ENCODE peak calls at places on chromosomes 3 and 15, in six cellular contexts. B is GM12878, W is frontal cortex, U is keratinocyte, C is PC-3, R is NAMALWA. A is an unnamed sample.

GRCh38 chr3:194491996-194492395 is 5.2 kb upstream of the ATP13A3 start:
- DNase-seq in B (no peak), W (no peak), U (no peak), C (no peak), R (peak; percentile 20), A (no peak)

GRCh38 chr15:44656913-44657312 is 6.5 kb downstream of the SPG11 start:
- DNase-seq in B (no peak), W (no peak), U (no peak), C (no peak), R (no peak), A (no peak)

GRCh38 chr3:126550488-126551051 is 8.2 kb downstream of the C3orf22 start:
- DNase-seq in B (no peak), W (no peak), U (no peak), C (no peak), R (no peak), A (no peak)

GRCh38 chr3:107542665-107543064 is 19.9 kb downstream of the BBX start:
- DNase-seq in B (no peak), W (no peak), U (no peak), C (no peak), R (no peak), A (no peak)

GRCh38 chr3:179227349-179227748 is 23.6 kb downstream of the KCNMB3 start:
- DNase-seq in B (no peak), W (no peak), U (no peak), C (peak; percentile 66), R (no peak), A (no peak)

GRCh38 chr3:133691410-133692107 is 29.8 kb upstream of the TOPBP1 start:
- DNase-seq in B (no peak), W (no peak), U (no peak), C (peak; percentile 21), R (no peak), A (no peak)

GRCh38 chr3:142239421-142239820 is 14.0 kb upstream of the GK5 start:
- DNase-seq in B (no peak), W (no peak), U (no peak), C (no peak), R (no peak), A (no peak)

GRCh38 chr15:59994855-59995557 is 9.1 kb upstream of the FOXB1 start:
- DNase-seq in B (no peak), W (no peak), U (no peak), C (no peak), R (no peak), A (no peak)

GRCh38 chr3:4726549-4726948 is 233.4 kb downstream of the ITPR1 start:
- DNase-seq in B (no peak), W (no peak), U (no peak), C (peak; percentile 67), R (no peak), A (no peak)

GRCh38 chr15:68885070-68885469 is 45.3 kb upstream of the SPESP1 start:
- DNase-seq in B (no peak), W (no peak), U (no peak), C (peak; percentile 90), R (no peak), A (no peak)

GRCh38 chr3:101809178-101810022 is 30.4 kb downstream of the NXPE3 start:
- DNase-seq in B (no peak), W (no peak), U (no peak), C (peak; percentile 74), R (peak; percentile 69), A (no peak)

GRCh38 chr3:33124638-33125037 is 10.8 kb downstream of the CRTAP start:
- DNase-seq in B (no peak), W (no peak), U (no peak), C (no peak), R (no peak), A (no peak)

GRCh38 chr15:59026207-59026606 is 38.7 kb downstream of the RNF111 start:
- DNase-seq in B (no peak), W (no peak), U (no peak), C (no peak), R (no peak), A (no peak)

GRCh38 chr3:196207833-196208607 is 3.2 kb downstream of the ZDHHC19 start:
- DNase-seq in B (no peak), W (no peak), U (no peak), C (peak; percentile 39), R (peak; percentile 81), A (no peak)

GRCh38 chr3:124934577-124934976 is at the start of gene MUC13:
- DNase-seq in B (no peak), W (no peak), U (no peak), C (peak; percentile 36), R (no peak), A (no peak)

GRCh38 chr3:182342252-182342651 is 451.1 kb upstream of the ATP11B start:
- DNase-seq in B (no peak), W (no peak), U (no peak), C (no peak), R (no peak), A (no peak)

GRCh38 chr15:64856429-64857145 is 14.9 kb downstream of the PLEKHO2 start:
- DNase-seq in B (no peak), W (peak; percentile 68), U (no peak), C (no peak), R (no peak), A (no peak)

GRCh38 chr15:100667405-100668320 is 65.3 kb downstream of the ASB7 start:
- DNase-seq in B (no peak), W (no peak), U (no peak), C (peak; percentile 34), R (no peak), A (no peak)

GRCh38 chr15:81235781-81236507 is 39.3 kb downstream of the IL16 start:
- DNase-seq in B (no peak), W (no peak), U (no peak), C (peak; percentile 53), R (no peak), A (no peak)

A was measured in NCI-H2081 treated with DMSO at 0.1 percent for 48 hours.